ENCODE peak calls at places on chromosome 20, in five cellular contexts. G is fibroblast of mammary gland; Z is activated CD8-positive, alpha-beta memory T cell treated with anti-CD3 and anti-CD28 coated beads for 24 hours; C is mesenchymal stem cell; Y is Caki2. N is an unnamed sample.

GRCh38 chr20:24470782-24471582 is 1.6 kb downstream of the SYNDIG1 start:
- DNase-seq in G (no peak), Z (no peak), C (no peak), Y (no peak), N (no peak)

GRCh38 chr20:5540091-5540490 is 210.1 kb upstream of the SHLD1 start:
- DNase-seq in G (no peak), C (no peak), Y (no peak), Z (no peak), N (no peak)

GRCh38 chr20:34559311-34560140 is 1.0 kb downstream of the MAP1LC3A start:
- DNase-seq in Y (no peak), C (no peak), Z (no peak), G (no peak), N (no peak)

GRCh38 chr20:48098866-48099265 is 313.6 kb upstream of the SULF2 start:
- DNase-seq in Y (no peak), G (peak), C (peak), Z (no peak), N (no peak)

GRCh38 chr20:32934580-32934979 is 69.7 kb downstream of the SUN5 start:
- DNase-seq in Z (no peak), C (no peak), Y (no peak), G (no peak), N (no peak)

GRCh38 chr20:51860015-51860882 is 57.9 kb upstream of the SALL4 start:
- DNase-seq in G (peak), Y (peak), C (peak), Z (no peak), N (peak)

GRCh38 chr20:47857994-47858557 is 72.8 kb upstream of the SULF2 start:
- DNase-seq in Y (peak), Z (no peak), C (peak), G (peak), N (peak)

GRCh38 chr20:39935921-39936320 is 753.1 kb downstream of the MAFB start:
- DNase-seq in Z (no peak), Y (no peak), G (peak), C (peak), N (no peak)

GRCh38 chr20:17605131-17605660 is 35.3 kb downstream of the DSTN start:
- DNase-seq in Z (no peak), Y (peak), G (no peak), C (no peak), N (no peak)

GRCh38 chr20:49866051-49866450 is 49.3 kb downstream of the SPATA2 start:
- DNase-seq in C (no peak), Z (no peak), Y (no peak), G (peak), N (no peak)

GRCh38 chr20:6502999-6503398 is 264.5 kb upstream of the BMP2 start:
- DNase-seq in Z (no peak), G (no peak), C (no peak), Y (no peak), N (peak)